ENCODE peak calls at places on chromosomes 5 and 9, in nine cellular contexts. Z, F, E, Q, O, Y, N, W and K are unnamed samples.

GRCh38 chr5:136686192-136686872 is 321.0 kb upstream of the TRPC7 start:
- DNase-seq in N (no peak), Z (no peak), W (no peak), F (no peak), Q (no peak), E (no peak), O (peak), Y (peak), K (no peak)

GRCh38 chr5:67033893-67034605 is 162.6 kb downstream of the CD180 start:
- DNase-seq in Y (no peak), O (peak), E (no peak), F (no peak), Q (no peak), Z (no peak), N (no peak), W (no peak), K (no peak)

GRCh38 chr9:93189369-93190132 is 5.6 kb downstream of the WNK2 start:
- DNase-seq in N (no peak), E (no peak), Y (no peak), Z (no peak), F (no peak), O (no peak), Q (no peak), W (no peak), K (no peak)

GRCh38 chr5:37983463-37983862 is 143.6 kb upstream of the GDNF start:
- DNase-seq in E (no peak), Z (no peak), Q (no peak), W (no peak), N (no peak), Y (no peak), O (no peak), F (no peak), K (no peak)

GRCh38 chr9:1233568-1233967 is 183.4 kb downstream of the DMRT2 start:
- DNase-seq in F (no peak), Q (no peak), Y (no peak), E (no peak), Z (no peak), O (no peak), W (no peak), N (no peak), K (no peak)

GRCh38 chr9:37104183-37104889 is 16.0 kb upstream of the ZCCHC7 start:
- DNase-seq in O (peak), W (no peak), Q (no peak), Y (peak), E (no peak), N (no peak), Z (no peak), F (no peak), K (no peak)

GRCh38 chr9:127628644-127629467 is 16.8 kb downstream of the STXBP1 start:
- DNase-seq in N (no peak), W (no peak), Y (no peak), E (no peak), Z (no peak), Q (no peak), F (no peak), O (no peak), K (no peak)

GRCh38 chr9:135410831-135411473 is 68.6 kb upstream of the PPP1R26 start:
- DNase-seq in W (no peak), O (no peak), N (no peak), Y (no peak), E (no peak), F (no peak), Q (no peak), Z (no peak), K (no peak)

GRCh38 chr5:86880344-86880743 is 262.6 kb downstream of the COX7C start:
- DNase-seq in Q (no peak), Z (no peak), Y (no peak), N (no peak), O (no peak), E (no peak), F (no peak), W (no peak), K (no peak)

GRCh38 chr9:96139592-96140251 is 162.3 kb downstream of the HSD17B3 start:
- DNase-seq in O (peak), Z (no peak), N (no peak), Y (peak), Q (no peak), E (no peak), W (peak), F (peak), K (peak)

GRCh38 chr5:92775711-92776615 is 805.1 kb downstream of the NR2F1-AS1 start:
- DNase-seq in Q (no peak), Y (no peak), W (no peak), E (no peak), O (peak), N (no peak), Z (no peak), F (no peak), K (no peak)

GRCh38 chr9:77978086-77978781 is 53.4 kb downstream of the GNAQ start:
- DNase-seq in W (no peak), O (no peak), F (no peak), Z (no peak), E (no peak), Y (no peak), N (no peak), Q (no peak), K (no peak)

DNA sequence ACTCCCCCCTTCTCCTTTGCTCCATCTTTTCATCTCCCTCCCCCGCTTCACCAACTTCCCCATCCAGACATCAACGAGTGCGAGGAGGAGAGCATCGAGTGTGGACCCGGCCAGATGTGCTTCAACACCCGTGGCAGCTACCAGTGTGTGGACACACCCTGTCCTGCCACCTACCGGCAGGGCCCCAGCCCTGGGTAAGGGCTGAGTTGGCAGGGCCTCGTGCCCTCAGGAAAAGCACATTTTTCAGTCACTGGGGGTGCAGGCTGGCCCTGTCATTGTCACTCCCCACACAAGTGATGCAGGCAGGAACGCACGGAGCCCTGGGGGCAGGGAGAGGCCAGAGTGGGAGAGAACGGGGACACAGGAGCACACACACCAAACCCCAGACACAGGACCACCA is 12.4 kb upstream of the ASS1 start:
- DNase-seq in N (no peak), Q (no peak), W (no peak), E (no peak), O (no peak), F (no peak), Y (no peak), Z (no peak), K (no peak)
- TF ChIP-seq CTCF in N (no peak), Q (no peak), W (no peak), E (no peak), O (no peak), F (no peak), Y (peak), Z (no peak), K (no peak)

GRCh38 chr5:163571755-163572154 is 66.3 kb downstream of the MAT2B start:
- DNase-seq in Z (no peak), F (no peak), W (no peak), Q (no peak), E (no peak), O (peak), N (no peak), Y (peak), K (peak)

GRCh38 chr5:163565931-163566608 is 60.7 kb downstream of the MAT2B start:
- DNase-seq in W (no peak), E (peak), Z (no peak), O (no peak), F (no peak), Y (no peak), Q (peak), N (no peak), K (peak)

GRCh38 chr5:163567811-163568210 is 62.4 kb downstream of the MAT2B start:
- DNase-seq in Q (no peak), Z (no peak), N (no peak), Y (no peak), W (no peak), O (peak), E (no peak), F (no peak), K (no peak)

GRCh38 chr5:163566678-163567077 is 61.3 kb downstream of the MAT2B start:
- DNase-seq in Q (no peak), Z (no peak), F (no peak), N (no peak), E (no peak), Y (no peak), O (no peak), W (no peak), K (no peak)

GRCh38 chr5:163569284-163569683 is 63.9 kb downstream of the MAT2B start:
- DNase-seq in W (no peak), Y (no peak), O (peak), Q (no peak), E (no peak), Z (no peak), N (no peak), F (no peak), K (no peak)
- TF ChIP-seq CTCF in W (no peak), Y (peak), O (peak), Q (no peak), E (no peak), Z (no peak), N (no peak), F (no peak), K (peak)

GRCh38 chr9:31124389-31124788 is 1260.1 kb upstream of the ACO1 start:
- DNase-seq in E (no peak), N (no peak), Z (no peak), W (no peak), Q (no peak), Y (no peak), O (no peak), F (no peak), K (no peak)

DNA sequence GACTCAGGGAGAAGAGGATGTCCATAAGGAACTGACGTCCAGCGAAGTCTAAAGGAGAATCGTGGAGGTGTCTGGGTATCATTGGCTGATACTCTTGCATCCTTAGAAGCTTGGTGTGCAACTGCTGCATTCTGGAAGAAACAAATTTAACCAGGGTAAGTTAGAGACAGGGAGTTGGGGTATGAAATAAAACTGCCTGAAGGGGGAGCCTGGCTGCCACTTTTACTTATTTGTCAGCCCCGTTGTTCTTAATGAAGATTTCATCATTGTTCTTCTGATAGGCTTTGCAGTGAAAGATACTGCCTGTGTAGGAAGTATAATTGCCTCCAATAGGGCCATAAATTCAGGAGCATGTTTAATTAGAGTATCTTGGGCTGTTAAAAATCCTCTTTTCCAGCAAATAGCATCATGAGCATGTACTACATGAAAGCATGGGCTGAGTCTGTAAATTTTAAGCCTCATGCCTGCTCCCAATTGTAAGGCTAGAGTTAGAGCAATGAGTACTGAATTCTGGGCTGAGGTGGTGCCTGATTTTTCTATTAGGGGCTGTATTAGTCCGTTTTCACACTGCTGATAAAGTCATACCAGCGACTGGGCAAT is 1264.5 kb upstream of the ACO1 start:
- DNase-seq in Z (peak), N (no peak), Q (peak), F (no peak), E (no peak), Y (no peak), W (no peak), O (peak), K (no peak)
- TF ChIP-seq CTCF in Z (peak), N (peak), Q (peak), F (no peak), E (peak), Y (no peak), W (peak), O (peak), K (peak)

GRCh38 chr9:88661759-88662158 is 126.8 kb downstream of the NXNL2 start:
- DNase-seq in Z (no peak), W (no peak), O (no peak), F (no peak), Q (no peak), N (no peak), E (no peak), Y (no peak), K (no peak)

GRCh38 chr9:88657893-88658292 is 122.9 kb downstream of the NXNL2 start:
- DNase-seq in N (no peak), W (no peak), E (no peak), Z (no peak), O (no peak), F (no peak), Y (no peak), Q (no peak), K (no peak)

GRCh38 chr9:88659126-88659525 is 124.1 kb downstream of the NXNL2 start:
- DNase-seq in Z (no peak), W (no peak), Y (no peak), N (no peak), F (no peak), Q (no peak), O (no peak), E (no peak), K (no peak)

GRCh38 chr9:88658311-88658822 is 123.4 kb downstream of the NXNL2 start:
- DNase-seq in W (peak), E (peak), F (no peak), Q (no peak), Y (no peak), N (no peak), O (peak), Z (no peak), K (no peak)

GRCh38 chr9:88660611-88661010 is 125.6 kb downstream of the NXNL2 start:
- DNase-seq in O (no peak), F (no peak), W (no peak), Y (no peak), E (no peak), N (no peak), Q (no peak), Z (no peak), K (no peak)
- TF ChIP-seq CTCF in O (peak), F (peak), W (no peak), Y (peak), E (no peak), N (no peak), Q (no peak), Z (no peak), K (no peak)

GRCh38 chr5:141343242-141343952 is at the start of gene PCDHGA3:
- DNase-seq in F (no peak), Y (no peak), E (peak), W (no peak), O (peak), Z (no peak), Q (no peak), N (no peak), K (no peak)
- TF ChIP-seq CTCF in F (peak), Y (peak), E (peak), W (peak), O (peak), Z (no peak), Q (no peak), N (no peak), K (peak)

GRCh38 chr5:177402271-177403043 is 2.0 kb upstream of the PFN3 start:
- DNase-seq in E (peak), N (peak), Q (peak), Y (no peak), F (no peak), O (peak), Z (peak), W (no peak), K (peak)
- TF ChIP-seq CTCF in E (peak), N (no peak), Q (no peak), Y (peak), F (no peak), O (peak), Z (peak), W (peak), K (no peak)

GRCh38 chr5:117590944-117591343 is 1016.3 kb upstream of the SEMA6A start:
- DNase-seq in Z (no peak), N (no peak), F (no peak), Q (no peak), O (no peak), W (no peak), Y (no peak), E (no peak), K (no peak)
- TF ChIP-seq CTCF in Z (no peak), N (no peak), F (peak), Q (no peak), O (peak), W (no peak), Y (peak), E (peak), K (peak)

DNA sequence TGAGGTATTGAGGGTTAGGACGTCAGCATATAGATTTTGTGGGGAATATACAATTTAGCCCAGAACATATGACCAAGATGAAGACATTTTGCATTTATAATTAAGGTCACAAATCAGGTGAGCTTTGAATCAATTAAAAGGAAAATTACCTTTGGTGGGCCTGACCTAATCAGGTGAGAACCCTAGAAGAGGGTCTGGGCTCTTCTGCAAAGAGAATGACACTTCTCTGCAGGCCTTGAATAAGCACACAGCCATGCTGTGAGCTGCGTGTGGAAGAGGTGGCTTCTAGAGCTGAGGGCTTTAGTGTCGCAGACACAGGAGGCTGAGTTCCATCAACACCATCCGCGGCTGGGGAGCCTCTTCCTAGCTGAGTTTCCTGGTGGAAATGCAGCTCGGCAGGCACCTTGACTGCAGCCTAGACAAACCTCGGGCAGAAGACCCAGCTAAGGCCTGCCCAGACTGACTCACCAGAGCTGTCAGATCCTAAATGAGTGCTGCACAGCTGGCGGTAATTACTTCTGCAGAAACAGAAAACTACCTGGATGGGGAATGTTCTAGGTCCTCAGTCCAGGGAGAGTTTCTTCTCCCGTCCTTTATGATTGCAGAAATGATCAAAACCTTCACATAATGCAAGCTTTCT is 287.5 kb upstream of the IRX1 start:
- DNase-seq in E (no peak), Y (no peak), Z (no peak), O (no peak), W (no peak), F (no peak), N (no peak), Q (no peak), K (no peak)
- TF ChIP-seq CTCF in E (no peak), Y (no peak), Z (no peak), O (no peak), W (no peak), F (no peak), N (no peak), Q (no peak), K (no peak)

GRCh38 chr5:132591140-132591539 is 34.4 kb downstream of the RAD50 start:
- DNase-seq in Z (no peak), Y (no peak), N (no peak), F (no peak), Q (no peak), W (no peak), O (no peak), E (no peak), K (no peak)
- TF ChIP-seq CTCF in Z (no peak), Y (no peak), N (no peak), F (no peak), Q (no peak), W (no peak), O (no peak), E (no peak), K (no peak)

GRCh38 chr9:112075009-112075378 is 100.1 kb downstream of the SUSD1 start:
- DNase-seq in E (no peak), Y (no peak), Q (no peak), W (no peak), O (no peak), F (no peak), Z (no peak), N (no peak), K (no peak)
- TF ChIP-seq CTCF in E (no peak), Y (no peak), Q (no peak), W (no peak), O (no peak), F (peak), Z (no peak), N (no peak), K (no peak)